ENCODE peak calls at places on chromosomes 13 and 19, in five cellular contexts. T, D, P, Y and R are unnamed samples.

GRCh38 chr19:3808420-3809143 is 22.4 kb upstream of the MATK start:
- DNase-seq in Y (no peak), T (no peak), D (no peak), P (no peak), R (no peak)

GRCh38 chr13:110759710-110760109 is 46.2 kb downstream of the ING1 start:
- DNase-seq in Y (no peak), D (no peak), T (no peak), P (peak), R (no peak)

GRCh38 chr13:113935081-113935511 is 38.8 kb downstream of the C13orf46 start:
- DNase-seq in D (peak), Y (no peak), T (no peak), P (no peak), R (no peak)

GRCh38 chr19:33293255-33294057 is 8.9 kb downstream of the CEBPA start:
- DNase-seq in Y (no peak), T (no peak), P (peak), D (no peak), R (peak)

GRCh38 chr19:7069904-7070226 is 362 bp downstream of the ZNF557 start:
- DNase-seq in P (peak), T (no peak), D (no peak), Y (no peak), R (no peak)

GRCh38 chr13:95050800-95051620 is 250.2 kb downstream of the ABCC4 start:
- DNase-seq in Y (no peak), T (no peak), P (no peak), D (no peak), R (no peak)

GRCh38 chr19:5213667-5214066 is 126.9 kb downstream of the PTPRS start:
- DNase-seq in P (no peak), D (no peak), Y (no peak), T (no peak), R (no peak)

GRCh38 chr13:99303863-99304521 is 3.2 kb downstream of the GPR183 start:
- DNase-seq in P (no peak), Y (no peak), T (no peak), D (no peak), R (peak)

GRCh38 chr13:66546534-66547379 is 683.4 kb downstream of the PCDH9 start:
- DNase-seq in P (peak), Y (no peak), D (no peak), T (no peak), R (no peak)

GRCh38 chr19:50703915-50704548 is 15.6 kb downstream of the SHANK1 start:
- DNase-seq in T (no peak), D (peak), Y (no peak), P (no peak), R (no peak)

GRCh38 chr19:1747285-1748114 is 5.8 kb upstream of the ONECUT3 start:
- DNase-seq in T (no peak), P (peak), Y (no peak), D (peak), R (no peak)

GRCh38 chr19:6357174-6357573 is 4.2 kb upstream of the CLPP start:
- DNase-seq in D (no peak), P (no peak), Y (no peak), T (no peak), R (no peak)

GRCh38 chr19:33443638-33444195 is 70.2 kb downstream of the CEBPG start:
- DNase-seq in T (no peak), Y (no peak), D (no peak), P (no peak), R (no peak)

GRCh38 chr13:112990783-112991182 is 21.8 kb downstream of the MCF2L start:
- DNase-seq in D (peak), Y (no peak), P (no peak), T (no peak), R (no peak)

GRCh38 chr19:49151339-49152217 is 3.6 kb downstream of the HRC start:
- DNase-seq in T (peak), Y (no peak), P (no peak), D (peak), R (peak)

GRCh38 chr19:55460670-55461258 is 678 bp downstream of the ISOC2 start:
- DNase-seq in Y (no peak), P (peak), D (peak), T (peak), R (peak)

GRCh38 chr19:14482112-14482941 is 7.2 kb upstream of the PTGER1 start:
- DNase-seq in D (no peak), Y (no peak), P (no peak), T (no peak), R (no peak)

GRCh38 chr13:20006206-20006605 is 47.7 kb downstream of the ZMYM2 start:
- DNase-seq in T (no peak), D (no peak), P (no peak), Y (no peak), R (no peak)

GRCh38 chr13:53250272-53250875 is 221.8 kb downstream of the OLFM4 start:
- DNase-seq in D (peak), Y (no peak), T (peak), P (peak), R (peak)

GRCh38 chr13:101709952-101710351 is 257.5 kb downstream of the ITGBL1 start:
- DNase-seq in D (no peak), P (no peak), T (no peak), Y (no peak), R (no peak)

GRCh38 chr19:53311044-53311443 is 22.5 kb upstream of the ZNF845 start:
- DNase-seq in P (no peak), D (no peak), T (no peak), Y (no peak), R (no peak)

GRCh38 chr13:38394777-38395504 is 45.3 kb downstream of the UFM1 start:
- DNase-seq in T (no peak), Y (no peak), D (no peak), P (peak), R (no peak)

GRCh38 chr19:4456566-4456842 is 1.1 kb downstream of the UBXN6 start:
- DNase-seq in D (no peak), P (peak), Y (no peak), T (no peak), R (peak)

GRCh38 chr19:47495478-47496372 is 11.7 kb upstream of the KPTN start:
- DNase-seq in T (no peak), D (no peak), P (no peak), Y (no peak), R (no peak)

GRCh38 chr19:43534811-43535761 is 2.1 kb downstream of the ZNF575 start:
- DNase-seq in P (peak), T (peak), D (peak), Y (peak), R (no peak)

GRCh38 chr13:105908581-105908980 is 626.9 kb downstream of the EFNB2 start:
- DNase-seq in P (peak), D (no peak), Y (no peak), T (no peak), R (no peak)

GRCh38 chr19:2215281-2215751 is 20.8 kb downstream of the PLEKHJ1 start:
- DNase-seq in Y (no peak), P (no peak), D (no peak), T (no peak), R (no peak)

GRCh38 chr13:114023716-114024602 is 50.1 kb upstream of the C13orf46 start:
- DNase-seq in Y (no peak), T (no peak), P (no peak), D (no peak), R (no peak)

GRCh38 chr13:42283574-42283973 is 11.6 kb downstream of the AKAP11 start:
- DNase-seq in T (no peak), Y (no peak), D (no peak), P (no peak), R (no peak)

GRCh38 chr19:31670931-31671330 is 321.7 kb upstream of the TSHZ3 start:
- DNase-seq in Y (no peak), P (no peak), D (no peak), T (no peak), R (no peak)

GRCh38 chr13:44759723-44760360 is 183.7 kb upstream of the TSC22D1 start:
- DNase-seq in Y (no peak), T (no peak), D (peak), P (no peak), R (no peak)

GRCh38 chr13:113537909-113538688 is 46.5 kb upstream of the TFDP1 start:
- DNase-seq in Y (no peak), P (no peak), D (no peak), T (no peak), R (no peak)

GRCh38 chr19:10111405-10111811 is at the start of gene P2RY11:
- DNase-seq in Y (no peak), P (no peak), T (no peak), D (no peak), R (peak)

GRCh38 chr19:42589792-42590191 is 4.9 kb downstream of the CEACAM8 start:
- DNase-seq in D (no peak), P (no peak), T (no peak), Y (no peak), R (no peak)

GRCh38 chr13:40076765-40077362 is 421.4 kb downstream of the COG6 start:
- DNase-seq in D (no peak), P (no peak), T (no peak), Y (no peak), R (no peak)

GRCh38 chr19:1410136-1410786 is 2.9 kb downstream of the DAZAP1 start:
- DNase-seq in D (no peak), T (no peak), P (peak), Y (no peak), R (no peak)

GRCh38 chr13:28425796-28426195 is 69.1 kb downstream of the FLT1 start:
- DNase-seq in Y (no peak), P (no peak), D (no peak), T (no peak), R (no peak)

GRCh38 chr19:1521636-1522035 is 2.2 kb upstream of the PLK5 start:
- DNase-seq in T (peak), P (no peak), D (no peak), Y (no peak), R (no peak)